ENCODE peak calls at places on chromosomes 1 and 21, in nine cellular contexts. One of them, this sample, is unnamed.

GRCh38 chr1:246176126-246177024 is 330.7 kb downstream of the SMYD3 start:
- DNase-seq in vagina: no peak
- DNase-seq in HAP-1: no peak
- DNase-seq in esophagus squamous epithelium: no peak
- DNase-seq in sigmoid colon: no peak
- DNase-seq in fibroblast of lung: no peak
- DNase-seq in psoas muscle: no peak
- DNase-seq in NT2/D1: no peak
- DNase-seq in CD4-positive, CD25-positive, alpha-beta regulatory T cell: no peak
- DNase-seq in this sample: peak; percentile 41

GRCh38 chr21:22925032-22925431 is 1926.8 kb downstream of the NCAM2 start:
- DNase-seq in fibroblast of lung: no peak
- DNase-seq in NT2/D1: no peak
- DNase-seq in HAP-1: no peak
- DNase-seq in CD4-positive, CD25-positive, alpha-beta regulatory T cell: no peak
- DNase-seq in psoas muscle: no peak
- DNase-seq in esophagus squamous epithelium: no peak
- DNase-seq in vagina: no peak
- DNase-seq in sigmoid colon: no peak
- DNase-seq in this sample: no peak

GRCh38 chr1:170558731-170559130 is 26.8 kb downstream of the GORAB start:
- DNase-seq in HAP-1: no peak
- DNase-seq in esophagus squamous epithelium: no peak
- DNase-seq in fibroblast of lung: no peak
- DNase-seq in NT2/D1: no peak
- DNase-seq in sigmoid colon: no peak
- DNase-seq in vagina: no peak
- DNase-seq in CD4-positive, CD25-positive, alpha-beta regulatory T cell: no peak
- DNase-seq in psoas muscle: no peak
- DNase-seq in this sample: no peak

GRCh38 chr1:201488817-201489581 is 17.9 kb downstream of the CSRP1 start:
- DNase-seq in sigmoid colon: peak; percentile 92
- DNase-seq in CD4-positive, CD25-positive, alpha-beta regulatory T cell: no peak
- DNase-seq in psoas muscle: peak; percentile 81
- DNase-seq in fibroblast of lung: peak; percentile 97
- DNase-seq in HAP-1: no peak
- DNase-seq in vagina: no peak
- DNase-seq in esophagus squamous epithelium: no peak
- DNase-seq in NT2/D1: no peak
- DNase-seq in this sample: no peak

GRCh38 chr1:54361342-54361741 is 44.9 kb downstream of the SSBP3 start:
- DNase-seq in HAP-1: no peak
- DNase-seq in psoas muscle: no peak
- DNase-seq in esophagus squamous epithelium: no peak
- DNase-seq in vagina: no peak
- DNase-seq in NT2/D1: no peak
- DNase-seq in fibroblast of lung: no peak
- DNase-seq in sigmoid colon: no peak
- DNase-seq in CD4-positive, CD25-positive, alpha-beta regulatory T cell: no peak
- DNase-seq in this sample: no peak

GRCh38 chr1:93878501-93878888 is 511 bp downstream of the DNTTIP2 start:
- DNase-seq in esophagus squamous epithelium: no peak
- DNase-seq in CD4-positive, CD25-positive, alpha-beta regulatory T cell: peak; percentile 39
- DNase-seq in vagina: no peak
- DNase-seq in HAP-1: no peak
- DNase-seq in sigmoid colon: peak; percentile 66
- DNase-seq in NT2/D1: no peak
- DNase-seq in psoas muscle: peak; percentile 49
- DNase-seq in fibroblast of lung: peak; percentile 7
- DNase-seq in this sample: peak; percentile 7

GRCh38 chr21:38958940-38959685 is 153.4 kb downstream of the ETS2 start:
- DNase-seq in esophagus squamous epithelium: no peak
- DNase-seq in CD4-positive, CD25-positive, alpha-beta regulatory T cell: peak; percentile 42
- DNase-seq in psoas muscle: peak; percentile 24
- DNase-seq in HAP-1: no peak
- DNase-seq in vagina: peak; percentile 94
- DNase-seq in sigmoid colon: peak; percentile 83
- DNase-seq in fibroblast of lung: peak; percentile 92
- DNase-seq in NT2/D1: no peak
- DNase-seq in this sample: peak; percentile 57

GRCh38 chr1:210754931-210755670 is 378.8 kb downstream of the KCNH1 start:
- DNase-seq in HAP-1: peak; percentile 27
- DNase-seq in fibroblast of lung: no peak
- DNase-seq in NT2/D1: peak; percentile 8
- DNase-seq in vagina: no peak
- DNase-seq in sigmoid colon: no peak
- DNase-seq in CD4-positive, CD25-positive, alpha-beta regulatory T cell: no peak
- DNase-seq in psoas muscle: no peak
- DNase-seq in esophagus squamous epithelium: no peak
- DNase-seq in this sample: no peak

GRCh38 chr21:44598031-44598430 is 2.4 kb upstream of the KRTAP10-7 start:
- DNase-seq in esophagus squamous epithelium: no peak
- DNase-seq in vagina: no peak
- DNase-seq in HAP-1: peak; percentile 16
- DNase-seq in fibroblast of lung: no peak
- DNase-seq in NT2/D1: no peak
- DNase-seq in sigmoid colon: no peak
- DNase-seq in CD4-positive, CD25-positive, alpha-beta regulatory T cell: no peak
- DNase-seq in psoas muscle: no peak
- DNase-seq in this sample: no peak

DNA sequence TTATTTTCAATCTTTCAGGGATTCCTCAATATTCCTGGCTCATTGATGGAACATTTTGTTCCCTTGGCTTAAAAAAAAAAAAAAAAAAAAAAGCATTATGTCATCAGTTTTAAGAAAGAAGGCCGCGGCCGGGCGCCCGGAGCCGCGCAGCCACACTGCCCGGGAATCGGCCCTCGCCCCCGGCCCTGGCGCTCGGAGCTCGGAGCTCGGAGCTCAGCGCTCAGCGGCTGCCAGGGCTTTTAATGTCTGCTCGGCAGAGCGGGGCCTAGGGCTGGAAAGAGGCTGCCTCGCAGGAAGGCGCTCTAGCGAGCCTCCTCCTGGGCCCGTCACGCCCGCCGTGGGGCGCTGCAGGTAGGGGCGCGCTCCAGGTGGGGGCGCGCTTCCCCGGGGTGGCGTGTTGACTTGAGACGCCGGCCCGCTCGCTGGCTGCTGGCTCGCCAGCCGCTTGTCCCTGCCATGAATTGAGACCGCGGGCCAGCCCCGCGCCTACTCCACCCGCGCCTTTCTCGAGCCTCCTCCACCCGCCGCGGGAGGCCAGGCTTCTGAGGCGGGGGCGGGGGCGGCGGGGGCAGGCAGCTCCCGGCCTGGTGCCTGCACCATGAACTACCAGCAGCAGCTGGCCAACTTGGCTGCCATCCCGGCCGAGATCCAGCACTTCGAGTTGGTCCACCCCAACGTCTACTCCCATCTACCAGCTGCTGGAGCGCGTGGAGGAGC is 5.4 kb upstream of the TDRD5 start:
- DNase-seq in vagina: no peak
- DNase-seq in sigmoid colon: peak; percentile 70
- DNase-seq in psoas muscle: peak; percentile 56
- DNase-seq in CD4-positive, CD25-positive, alpha-beta regulatory T cell: peak; percentile 4
- DNase-seq in NT2/D1: peak; percentile 59
- DNase-seq in HAP-1: no peak
- DNase-seq in fibroblast of lung: peak; percentile 40
- DNase-seq in esophagus squamous epithelium: no peak
- DNase-seq in this sample: peak; percentile 34
- H3K4me3 ChIP-seq in vagina: peak overlapping the region; percentile 37
- H3K4me3 ChIP-seq in sigmoid colon: peak overlapping the region; percentile 48
- H3K4me3 ChIP-seq in psoas muscle: peak overlapping the region; percentile 45
- H3K4me3 ChIP-seq in CD4-positive, CD25-positive, alpha-beta regulatory T cell: no peak overlapping the region
- H3K4me3 ChIP-seq in NT2/D1: peak overlapping the region; percentile 5
- H3K4me3 ChIP-seq in HAP-1: no peak overlapping the region
- H3K4me3 ChIP-seq in fibroblast of lung: peak overlapping the region; percentile 50
- H3K4me3 ChIP-seq in esophagus squamous epithelium: peak overlapping the region; percentile 45
- H3K4me3 ChIP-seq in this sample: no peak overlapping the region

GRCh38 chr1:151985768-151986167 is 7.9 kb downstream of the S100A10 start:
- DNase-seq in sigmoid colon: no peak
- DNase-seq in psoas muscle: no peak
- DNase-seq in esophagus squamous epithelium: no peak
- DNase-seq in CD4-positive, CD25-positive, alpha-beta regulatory T cell: no peak
- DNase-seq in HAP-1: no peak
- DNase-seq in NT2/D1: no peak
- DNase-seq in fibroblast of lung: no peak
- DNase-seq in vagina: no peak
- DNase-seq in this sample: no peak
- H3K4me1 ChIP-seq in sigmoid colon: peaks cover 41% of the 10 kb centered on the region
- H3K4me1 ChIP-seq in psoas muscle: peaks cover 16% of the 10 kb centered on the region
- H3K4me1 ChIP-seq in esophagus squamous epithelium: peaks cover 88% of the 10 kb centered on the region
- H3K4me1 ChIP-seq in CD4-positive, CD25-positive, alpha-beta regulatory T cell: peaks cover 53% of the 10 kb centered on the region
- H3K4me1 ChIP-seq in HAP-1: peaks cover 68% of the 10 kb centered on the region
- H3K4me1 ChIP-seq in NT2/D1: peaks cover 6% of the 10 kb centered on the region
- H3K4me1 ChIP-seq in fibroblast of lung: peaks cover 34% of the 10 kb centered on the region
- H3K4me1 ChIP-seq in vagina: peaks cover 70% of the 10 kb centered on the region
- H3K4me1 ChIP-seq in this sample: peaks cover 94% of the 10 kb centered on the region

GRCh38 chr1:2302292-2302925 is 74.3 kb downstream of the SKI start:
- DNase-seq in psoas muscle: no peak
- DNase-seq in vagina: no peak
- DNase-seq in CD4-positive, CD25-positive, alpha-beta regulatory T cell: no peak
- DNase-seq in NT2/D1: no peak
- DNase-seq in fibroblast of lung: no peak
- DNase-seq in sigmoid colon: no peak
- DNase-seq in esophagus squamous epithelium: no peak
- DNase-seq in HAP-1: no peak
- DNase-seq in this sample: no peak

GRCh38 chr1:2303781-2304180 is 75.7 kb downstream of the SKI start:
- DNase-seq in vagina: no peak
- DNase-seq in NT2/D1: no peak
- DNase-seq in fibroblast of lung: no peak
- DNase-seq in sigmoid colon: no peak
- DNase-seq in HAP-1: no peak
- DNase-seq in psoas muscle: no peak
- DNase-seq in esophagus squamous epithelium: no peak
- DNase-seq in CD4-positive, CD25-positive, alpha-beta regulatory T cell: no peak
- DNase-seq in this sample: no peak

GRCh38 chr1:2301607-2302291 is 73.6 kb downstream of the SKI start:
- DNase-seq in fibroblast of lung: no peak
- DNase-seq in psoas muscle: no peak
- DNase-seq in CD4-positive, CD25-positive, alpha-beta regulatory T cell: no peak
- DNase-seq in HAP-1: no peak
- DNase-seq in vagina: no peak
- DNase-seq in esophagus squamous epithelium: no peak
- DNase-seq in NT2/D1: no peak
- DNase-seq in sigmoid colon: no peak
- DNase-seq in this sample: no peak

GRCh38 chr1:2304282-2304681 is 76.2 kb downstream of the SKI start:
- DNase-seq in fibroblast of lung: no peak
- DNase-seq in psoas muscle: no peak
- DNase-seq in NT2/D1: no peak
- DNase-seq in HAP-1: no peak
- DNase-seq in CD4-positive, CD25-positive, alpha-beta regulatory T cell: no peak
- DNase-seq in vagina: no peak
- DNase-seq in sigmoid colon: no peak
- DNase-seq in esophagus squamous epithelium: no peak
- DNase-seq in this sample: no peak

DNA sequence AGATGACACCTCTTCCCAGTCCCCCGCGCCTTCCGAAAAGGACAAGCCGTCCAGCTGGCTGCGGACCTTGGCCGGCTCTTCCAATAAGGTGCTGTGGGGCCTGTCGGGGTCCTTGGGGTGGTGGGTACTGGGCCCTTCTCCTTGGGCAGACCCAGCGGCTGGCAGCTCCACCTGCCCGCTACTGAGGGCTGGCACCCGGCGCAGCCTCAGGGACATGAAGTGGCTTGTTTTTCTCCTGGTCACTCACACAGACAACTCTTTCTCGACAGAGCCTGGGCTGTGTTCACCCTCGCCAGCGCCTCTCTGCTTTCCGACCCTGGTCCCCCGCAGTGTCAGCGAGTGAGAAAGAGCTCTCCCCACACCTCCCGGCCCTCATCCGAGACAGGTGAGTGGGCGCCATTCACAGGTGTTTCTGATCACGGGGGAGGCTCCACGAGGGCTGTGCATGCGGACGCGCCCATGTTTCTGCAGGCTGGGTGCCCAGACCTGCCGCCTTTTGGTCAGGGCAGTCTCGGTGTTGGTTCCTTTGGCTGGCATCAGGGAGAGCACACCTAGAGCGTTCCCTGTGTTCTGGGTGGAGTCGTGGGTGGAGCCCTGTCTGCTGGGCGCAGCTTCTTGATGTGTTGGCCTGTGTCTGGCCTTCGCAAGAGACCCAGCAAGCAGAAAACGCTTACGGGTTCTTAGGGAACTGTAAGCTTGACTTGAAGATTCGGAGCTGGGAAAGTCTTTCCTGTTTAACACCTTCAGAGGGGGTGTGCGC is 75.1 kb downstream of the SKI start:
- DNase-seq in esophagus squamous epithelium: no peak
- DNase-seq in CD4-positive, CD25-positive, alpha-beta regulatory T cell: no peak
- DNase-seq in vagina: no peak
- DNase-seq in psoas muscle: no peak
- DNase-seq in HAP-1: no peak
- DNase-seq in fibroblast of lung: no peak
- DNase-seq in sigmoid colon: no peak
- DNase-seq in NT2/D1: no peak
- DNase-seq in this sample: no peak
- H3K36me3 ChIP-seq in esophagus squamous epithelium: peaks cover 47% of the 10 kb centered on the region
- H3K36me3 ChIP-seq in CD4-positive, CD25-positive, alpha-beta regulatory T cell: peaks cover 45% of the 10 kb centered on the region
- H3K36me3 ChIP-seq in vagina: no peaks in the 10 kb centered on the region
- H3K36me3 ChIP-seq in psoas muscle: peaks cover 50% of the 10 kb centered on the region
- H3K36me3 ChIP-seq in HAP-1: peaks cover 34% of the 10 kb centered on the region
- H3K36me3 ChIP-seq in fibroblast of lung: peaks cover 28% of the 10 kb centered on the region
- H3K36me3 ChIP-seq in sigmoid colon: peaks cover 47% of the 10 kb centered on the region
- H3K36me3 ChIP-seq in NT2/D1: peaks cover 63% of the 10 kb centered on the region
- H3K36me3 ChIP-seq in this sample: no peaks in the 10 kb centered on the region

GRCh38 chr1:20661235-20662109 is at the start of gene DDOST:
- DNase-seq in vagina: peak; percentile 96
- DNase-seq in psoas muscle: peak; percentile 95
- DNase-seq in NT2/D1: peak; percentile 94
- DNase-seq in CD4-positive, CD25-positive, alpha-beta regulatory T cell: peak; percentile 99
- DNase-seq in sigmoid colon: peak; percentile 98
- DNase-seq in esophagus squamous epithelium: peak; percentile 79
- DNase-seq in fibroblast of lung: peak; percentile 97
- DNase-seq in HAP-1: peak; percentile 99
- DNase-seq in this sample: peak; percentile 97

GRCh38 chr1:20663969-20664715 is 3.0 kb upstream of the DDOST start:
- DNase-seq in esophagus squamous epithelium: no peak
- DNase-seq in sigmoid colon: no peak
- DNase-seq in HAP-1: no peak
- DNase-seq in NT2/D1: no peak
- DNase-seq in vagina: no peak
- DNase-seq in CD4-positive, CD25-positive, alpha-beta regulatory T cell: no peak
- DNase-seq in fibroblast of lung: no peak
- DNase-seq in psoas muscle: no peak
- DNase-seq in this sample: no peak

GRCh38 chr1:20660363-20661234 is 570 bp downstream of the DDOST start:
- DNase-seq in HAP-1: no peak
- DNase-seq in esophagus squamous epithelium: no peak
- DNase-seq in fibroblast of lung: no peak
- DNase-seq in sigmoid colon: no peak
- DNase-seq in vagina: no peak
- DNase-seq in CD4-positive, CD25-positive, alpha-beta regulatory T cell: peak; percentile 33
- DNase-seq in psoas muscle: no peak
- DNase-seq in NT2/D1: no peak
- DNase-seq in this sample: no peak

GRCh38 chr1:20663365-20663764 is 2.2 kb upstream of the DDOST start:
- DNase-seq in NT2/D1: no peak
- DNase-seq in HAP-1: no peak
- DNase-seq in sigmoid colon: no peak
- DNase-seq in fibroblast of lung: no peak
- DNase-seq in psoas muscle: no peak
- DNase-seq in CD4-positive, CD25-positive, alpha-beta regulatory T cell: no peak
- DNase-seq in vagina: no peak
- DNase-seq in esophagus squamous epithelium: no peak
- DNase-seq in this sample: no peak

GRCh38 chr1:20662110-20662475 is 924 bp upstream of the DDOST start:
- DNase-seq in fibroblast of lung: no peak
- DNase-seq in esophagus squamous epithelium: no peak
- DNase-seq in psoas muscle: no peak
- DNase-seq in HAP-1: no peak
- DNase-seq in vagina: no peak
- DNase-seq in sigmoid colon: no peak
- DNase-seq in CD4-positive, CD25-positive, alpha-beta regulatory T cell: no peak
- DNase-seq in NT2/D1: no peak
- DNase-seq in this sample: no peak
- H3K4me3 ChIP-seq in fibroblast of lung: peak overlapping the region; percentile 92
- H3K4me3 ChIP-seq in esophagus squamous epithelium: peak overlapping the region; percentile 86
- H3K4me3 ChIP-seq in psoas muscle: peak overlapping the region; percentile 92
- H3K4me3 ChIP-seq in HAP-1: peak overlapping the region; percentile 89
- H3K4me3 ChIP-seq in vagina: peak overlapping the region; percentile 97
- H3K4me3 ChIP-seq in sigmoid colon: peak overlapping the region; percentile 92
- H3K4me3 ChIP-seq in CD4-positive, CD25-positive, alpha-beta regulatory T cell: peak overlapping the region; percentile 91
- H3K4me3 ChIP-seq in NT2/D1: peak overlapping the region; percentile 86
- H3K4me3 ChIP-seq in this sample: peak overlapping the region; percentile 75

This sample was measured in Caco-2.